ENCODE peak calls at places on chromosomes 3 and 15, in four cellular contexts. X, Q, W and D are unnamed samples.

GRCh38 chr3:18556503-18556902 is 131.4 kb upstream of the SATB1 start:
- DNase-seq in X (no peak), Q (no peak), W (no peak), D (no peak)

GRCh38 chr3:69328903-69329302 is 57.0 kb downstream of the FRMD4B start:
- DNase-seq in X (no peak), Q (no peak), W (no peak), D (no peak)

GRCh38 chr15:48330045-48330840 is 986 bp upstream of the DUT start:
- DNase-seq in X (no peak), Q (peak), W (peak), D (no peak)

GRCh38 chr3:53123510-53123909 is 6.7 kb downstream of the RFT1 start:
- DNase-seq in X (no peak), Q (no peak), W (no peak), D (no peak)

GRCh38 chr3:196563721-196564225 is 4.6 kb downstream of the WDR53 start:
- DNase-seq in X (no peak), Q (peak), W (no peak), D (no peak)

GRCh38 chr15:73330206-73331051 is 38.3 kb downstream of the HCN4 start:
- DNase-seq in X (no peak), Q (no peak), W (no peak), D (no peak)

GRCh38 chr3:5136619-5137429 is 14.7 kb downstream of the ARL8B start:
- DNase-seq in X (no peak), Q (peak), W (no peak), D (no peak)

GRCh38 chr3:195086885-195087284 is 184.1 kb downstream of the XXYLT1 start:
- DNase-seq in X (no peak), Q (no peak), W (no peak), D (no peak)

GRCh38 chr3:111947179-111947727 is 31.6 kb upstream of the ABHD10 start:
- DNase-seq in X (no peak), Q (peak), W (no peak), D (no peak)

GRCh38 chr15:33194237-33194636 is 277 bp downstream of the FMN1 start:
- DNase-seq in X (no peak), Q (no peak), W (no peak), D (no peak)

GRCh38 chr15:63950911-63951481 is 95.3 kb downstream of the DAPK2 start:
- DNase-seq in X (peak), Q (peak), W (no peak), D (no peak)

GRCh38 chr3:129185774-129186173 is 2.1 kb upstream of the CNBP start:
- DNase-seq in X (no peak), Q (no peak), W (no peak), D (no peak)

GRCh38 chr3:38376098-38376816 is 29.7 kb downstream of the XYLB start:
- DNase-seq in X (no peak), Q (no peak), W (no peak), D (no peak)

GRCh38 chr15:55916666-55917409 is 76.6 kb downstream of the NEDD4 start:
- DNase-seq in X (peak), Q (peak), W (no peak), D (no peak)

GRCh38 chr3:192887701-192888100 is 30.0 kb downstream of the MB21D2 start:
- DNase-seq in X (no peak), Q (no peak), W (no peak), D (no peak)

GRCh38 chr3:131730581-131730980 is 227.8 kb upstream of the MRPL3 start:
- DNase-seq in X (peak), Q (no peak), W (no peak), D (no peak)

GRCh38 chr3:58334013-58334321 is 1.3 kb downstream of the PXK start:
- DNase-seq in X (no peak), Q (no peak), W (no peak), D (no peak)

GRCh38 chr15:29700296-29700695 is 122.0 kb downstream of the TJP1 start:
- DNase-seq in X (no peak), Q (no peak), W (no peak), D (no peak)

GRCh38 chr3:31188112-31188511 is 293.7 kb upstream of the GADL1 start:
- DNase-seq in X (no peak), Q (no peak), W (no peak), D (no peak)

GRCh38 chr3:123412811-123413588 is 35.9 kb downstream of the ADCY5 start:
- DNase-seq in X (peak), Q (no peak), W (no peak), D (no peak)

GRCh38 chr15:66046751-66047150 is 177.5 kb downstream of the RAB11A start:
- DNase-seq in X (no peak), Q (no peak), W (no peak), D (no peak)

GRCh38 chr3:72413228-72413627 is 435.0 kb downstream of the SHQ1 start:
- DNase-seq in X (peak), Q (peak), W (no peak), D (no peak)

GRCh38 chr15:92393287-92393993 is at the start of gene ST8SIA2:
- DNase-seq in X (no peak), Q (no peak), W (peak), D (peak)

GRCh38 chr15:88623061-88623460 is 1.9 kb downstream of the AEN start:
- DNase-seq in X (peak), Q (peak), W (no peak), D (no peak)

GRCh38 chr3:142588708-142589107 is 7.5 kb upstream of the PLS1 start:
- DNase-seq in X (no peak), Q (no peak), W (no peak), D (no peak)

GRCh38 chr3:124034016-124034808 is 42.3 kb upstream of the ROPN1 start:
- DNase-seq in X (peak), Q (no peak), W (peak), D (peak)

GRCh38 chr3:171654809-171655208 is 155.5 kb downstream of the PLD1 start:
- DNase-seq in X (peak), Q (peak), W (peak), D (no peak)

GRCh38 chr15:52098328-52098727 is 14.2 kb downstream of the BCL2L10 start:
- DNase-seq in X (no peak), Q (no peak), W (no peak), D (no peak)

GRCh38 chr3:8713901-8714759 is 19.5 kb upstream of the CAV3 start:
- DNase-seq in X (no peak), Q (no peak), W (no peak), D (no peak)

GRCh38 chr3:109384164-109384563 is 46.8 kb upstream of the DPPA4 start:
- DNase-seq in X (no peak), Q (no peak), W (no peak), D (no peak)

GRCh38 chr15:66221126-66221525 is 32.4 kb downstream of the MEGF11 start:
- DNase-seq in X (no peak), Q (no peak), W (no peak), D (no peak)

GRCh38 chr3:78344918-78345317 is 1305.0 kb downstream of the ROBO2 start:
- DNase-seq in X (no peak), Q (no peak), W (no peak), D (no peak)

GRCh38 chr3:42547401-42547945 is 34.3 kb downstream of the SEC22C start:
- DNase-seq in X (peak), Q (peak), W (peak), D (no peak)
- TF ChIP-seq CTCF in X (peak), Q (peak), W (peak), D (peak)

GRCh38 chr3:1439395-1439794 is 346.6 kb downstream of the CNTN6 start:
- DNase-seq in X (no peak), Q (no peak), W (peak), D (no peak)
- TF ChIP-seq CTCF in X (no peak), Q (no peak), W (no peak), D (peak)

GRCh38 chr3:94234177-94234788 is 171.4 kb downstream of the NSUN3 start:
- DNase-seq in X (peak), Q (peak), W (peak), D (no peak)
- TF ChIP-seq CTCF in X (peak), Q (peak), W (peak), D (peak)

DNA sequence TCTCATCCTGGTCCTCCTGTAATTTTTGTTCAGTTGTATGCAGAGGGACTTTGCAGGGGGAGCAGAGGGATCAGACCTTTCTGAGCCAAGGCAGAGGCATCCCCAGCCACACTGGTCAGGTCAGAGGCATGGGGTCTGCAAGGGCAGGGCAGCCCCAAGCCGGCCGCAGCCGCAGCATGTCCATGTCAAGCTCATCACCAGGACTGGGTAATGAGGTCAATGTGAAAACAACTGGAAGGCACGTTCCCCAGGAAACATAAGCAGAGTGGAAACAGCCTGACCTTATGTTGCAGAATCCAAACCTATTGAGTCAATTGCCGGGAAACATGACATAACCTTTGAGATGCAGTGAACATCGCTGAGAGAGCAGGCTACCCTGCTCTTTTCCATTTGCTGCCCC is 315.1 kb upstream of the IGF1R start:
- DNase-seq in X (no peak), Q (no peak), W (no peak), D (no peak)
- TF ChIP-seq CTCF in X (no peak), Q (no peak), W (no peak), D (no peak)

DNA sequence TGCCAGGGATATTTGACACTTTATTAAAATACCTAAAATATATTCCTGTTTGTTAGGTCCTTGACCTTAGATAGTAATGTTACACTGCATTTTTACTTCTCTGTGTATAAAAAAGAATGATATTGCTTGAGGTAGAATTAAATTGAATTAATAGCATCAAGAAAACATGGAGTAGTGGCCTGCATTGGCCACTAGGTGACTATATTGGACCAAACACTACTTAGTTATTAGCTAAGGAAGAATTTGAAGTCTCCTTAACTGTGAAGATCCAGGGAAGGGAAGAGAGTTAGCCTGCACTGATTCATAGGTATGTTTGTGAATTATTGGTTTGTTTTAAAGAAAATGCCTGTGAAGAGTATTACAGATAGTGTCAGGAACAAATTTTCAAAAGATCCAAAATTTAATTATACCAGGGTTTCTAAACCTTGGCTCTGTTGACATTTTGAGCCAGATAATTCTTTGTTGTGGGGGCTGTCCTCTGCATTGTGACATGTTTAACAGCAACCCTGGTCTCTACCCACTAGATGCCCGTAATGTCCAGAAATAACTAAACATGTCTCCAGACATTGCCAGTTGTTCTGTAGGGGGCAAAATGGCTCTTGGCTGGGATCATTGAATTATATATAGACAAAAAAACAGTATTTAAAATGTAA is 103.6 kb upstream of the THSD4 start:
- DNase-seq in X (peak), Q (peak), W (peak), D (no peak)
- TF ChIP-seq CTCF in X (peak), Q (peak), W (peak), D (peak)

DNA sequence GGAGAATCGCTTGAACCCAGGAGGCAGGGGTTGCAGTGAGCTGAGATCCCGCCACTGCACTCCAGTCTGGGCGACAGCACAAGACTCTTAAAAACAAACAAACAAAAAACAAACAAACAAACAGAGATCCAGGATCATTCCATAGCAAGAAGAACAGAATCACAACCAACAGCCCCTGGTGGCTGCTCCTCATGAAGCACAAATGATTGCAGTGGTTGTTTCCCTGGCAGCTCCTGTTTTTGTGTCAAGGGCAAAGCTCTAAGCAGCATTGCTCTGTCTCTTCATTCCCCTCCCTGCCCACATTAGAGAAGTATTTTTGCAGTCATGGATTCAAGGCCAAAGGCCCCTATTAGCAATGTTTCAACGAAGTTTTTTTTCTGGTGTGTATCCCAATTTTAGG is 25.8 kb upstream of the BLM start:
- DNase-seq in X (no peak), Q (no peak), W (no peak), D (no peak)
- TF ChIP-seq CTCF in X (peak), Q (no peak), W (no peak), D (no peak)

GRCh38 chr3:46693038-46693896 is at the start of gene ALS2CL:
- DNase-seq in X (no peak), Q (no peak), W (peak), D (peak)
- TF ChIP-seq CTCF in X (no peak), Q (no peak), W (no peak), D (no peak)

GRCh38 chr3:49007068-49007770 is at the start of gene WDR6:
- DNase-seq in X (peak), Q (peak), W (peak), D (peak)
- TF ChIP-seq CTCF in X (peak), Q (peak), W (peak), D (peak)

GRCh38 chr3:16319307-16319706 is 54.3 kb downstream of the OXNAD1 start:
- DNase-seq in X (no peak), Q (no peak), W (no peak), D (no peak)
- TF ChIP-seq CTCF in X (peak), Q (peak), W (peak), D (peak)

GRCh38 chr3:183284570-183284969 is 31.5 kb downstream of the B3GNT5 start:
- DNase-seq in X (no peak), Q (no peak), W (no peak), D (no peak)

GRCh38 chr3:183285318-183285717 is 32.3 kb downstream of the B3GNT5 start:
- DNase-seq in X (no peak), Q (no peak), W (no peak), D (no peak)

GRCh38 chr3:183287301-183287971 is 34.4 kb downstream of the B3GNT5 start:
- DNase-seq in X (peak), Q (peak), W (no peak), D (no peak)

GRCh38 chr3:183283886-183284285 is 30.8 kb downstream of the B3GNT5 start:
- DNase-seq in X (no peak), Q (peak), W (no peak), D (no peak)

DNA sequence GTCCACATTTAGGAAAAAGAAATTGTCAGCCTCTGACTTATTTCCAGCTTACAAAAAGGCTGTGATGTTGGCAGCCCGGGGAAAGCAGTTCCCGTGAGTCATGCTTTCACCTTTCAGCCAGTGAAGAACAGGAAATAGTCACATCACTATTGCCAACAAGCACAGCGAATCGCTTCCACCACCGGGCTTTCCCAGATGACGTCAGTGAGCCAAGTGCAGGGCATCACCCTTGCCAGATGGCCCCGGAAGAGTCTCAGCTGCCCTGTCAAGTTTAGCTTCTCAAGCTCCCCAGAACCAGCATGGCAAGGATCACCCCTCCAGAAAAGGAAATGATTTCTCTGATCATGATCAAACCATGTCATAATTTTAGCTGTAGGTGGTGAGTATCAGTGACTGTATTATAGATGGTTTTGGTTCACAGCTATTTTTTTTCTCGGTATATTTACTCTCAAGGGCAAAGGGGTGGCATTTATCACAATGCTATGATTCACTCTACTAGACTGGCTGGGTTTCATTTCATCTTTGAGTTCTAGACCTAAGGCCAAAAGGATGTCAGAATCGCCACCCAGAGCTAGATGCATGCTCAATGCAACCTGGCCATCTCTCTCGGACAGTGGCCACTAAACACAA is 32.9 kb downstream of the B3GNT5 start:
- DNase-seq in X (peak), Q (peak), W (peak), D (no peak)
- TF ChIP-seq CTCF in X (no peak), Q (no peak), W (no peak), D (no peak)